ENCODE peak calls at places on chromosomes 3 and 15, in seven cellular contexts. U is H1, Z is mesendoderm, Q is mesenchymal stem cell, D is H9, J is neuronal stem cell, V is trophoblast cell. B is an unnamed sample.

GRCh38 chr3:52062499-52062898 is 6.1 kb upstream of the DUSP7 start:
- DNase-seq in U (no peak), Z (no peak), Q (peak; percentile 86), D (no peak), J (no peak), V (peak; percentile 91), B (peak; percentile 90)

GRCh38 chr15:28890711-28891495 is 5.1 kb downstream of the APBA2 start:
- DNase-seq in U (no peak), Z (no peak), Q (peak; percentile 30), D (no peak), J (no peak), V (no peak), B (no peak)

GRCh38 chr3:143171656-143172055 is 52.1 kb downstream of the CHST2 start:
- DNase-seq in U (no peak), Z (no peak), Q (no peak), D (no peak), J (no peak), V (no peak), B (peak; percentile 62)

GRCh38 chr3:80688814-80689213 is 921.0 kb upstream of the ROBO1 start:
- DNase-seq in U (no peak), Z (peak; percentile 13), Q (peak; percentile 11), D (no peak), J (no peak), V (peak; percentile 42), B (no peak)

GRCh38 chr3:188309437-188310269 is 155.7 kb downstream of the LPP start:
- DNase-seq in U (no peak), Z (no peak), Q (no peak), D (no peak), J (no peak), V (peak; percentile 51), B (no peak)

GRCh38 chr3:190458040-190458439 is 8.3 kb upstream of the TMEM207 start:
- DNase-seq in U (no peak), Z (peak; percentile 76), Q (no peak), D (no peak), J (no peak), V (peak; percentile 68), B (no peak)

GRCh38 chr3:140950154-140950553 is 8.5 kb downstream of the SLC25A36 start:
- DNase-seq in U (no peak), Z (no peak), Q (no peak), D (no peak), J (no peak), V (no peak), B (no peak)

GRCh38 chr3:181610083-181610972 is 101.4 kb upstream of the SOX2 start:
- DNase-seq in U (no peak), Z (peak; percentile 39), Q (no peak), D (no peak), J (peak; percentile 70), V (no peak), B (no peak)

GRCh38 chr15:99252326-99252725 is 1.0 kb downstream of the LRRC28 start:
- DNase-seq in U (no peak), Z (no peak), Q (no peak), D (no peak), J (no peak), V (no peak), B (no peak)

GRCh38 chr15:99250001-99250400 is 620 bp upstream of the TTC23 start:
- DNase-seq in U (no peak), Z (no peak), Q (no peak), D (no peak), J (no peak), V (peak; percentile 50), B (no peak)

GRCh38 chr15:99250494-99251435 is 516 bp upstream of the LRRC28 start:
- DNase-seq in U (peak; percentile 97), Z (peak; percentile 100), Q (peak; percentile 99), D (peak; percentile 99), J (peak; percentile 98), V (peak; percentile 100), B (peak; percentile 99)

GRCh38 chr15:99251436-99251821 is at the start of gene LRRC28:
- DNase-seq in U (no peak), Z (no peak), Q (no peak), D (no peak), J (no peak), V (no peak), B (no peak)

GRCh38 chr15:99253381-99254090 is 2.3 kb downstream of the LRRC28 start:
- DNase-seq in U (no peak), Z (no peak), Q (peak; percentile 30), D (no peak), J (no peak), V (no peak), B (peak; percentile 61)
- H2AK5ac ChIP-seq in U (no peak overlapping the region), Z (no peak overlapping the region), Q (peak overlapping the region; percentile 56), D (no peak overlapping the region), J (no peak overlapping the region), V (no peak overlapping the region), B (no peak overlapping the region)

DNA sequence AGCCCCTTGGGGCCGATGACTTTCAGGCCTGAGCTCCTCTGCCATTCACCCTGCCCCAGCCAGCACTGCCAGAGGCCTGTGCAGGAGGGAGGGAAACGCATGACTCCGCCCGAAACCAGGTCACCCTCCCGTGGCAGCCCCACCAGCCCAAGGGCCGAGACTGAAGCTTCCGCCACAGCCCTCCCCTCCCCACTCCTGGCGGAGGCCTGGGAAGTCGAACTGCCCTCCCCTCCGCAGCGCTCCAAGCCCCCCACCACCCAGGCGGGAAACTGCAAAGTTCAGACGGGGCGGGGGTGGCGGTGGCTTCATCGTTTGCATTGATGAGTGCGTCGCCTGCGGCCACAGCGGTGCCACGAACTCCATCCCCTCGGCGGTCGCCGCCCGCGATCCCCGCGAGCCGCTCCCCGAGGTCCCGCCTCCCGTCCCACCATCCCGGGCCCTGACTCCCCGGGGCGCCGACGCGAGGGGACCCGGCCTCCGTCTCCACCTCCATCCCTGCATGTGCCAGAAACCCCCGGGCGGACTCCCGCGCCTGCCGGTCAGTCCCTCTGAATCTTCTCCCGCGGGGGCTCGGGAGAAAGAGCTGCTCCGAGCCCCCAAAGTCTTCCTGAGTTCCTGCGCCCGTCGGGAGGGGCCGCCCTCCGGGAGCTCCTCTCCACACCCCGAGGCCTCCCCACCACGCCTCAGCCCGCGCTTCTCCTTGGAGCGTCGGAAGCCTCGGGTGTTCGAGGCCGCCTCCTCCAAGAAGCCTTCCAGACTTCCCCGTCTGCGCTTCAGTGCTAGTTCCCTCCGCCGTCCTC is 706 bp downstream of the MELTF start:
- DNase-seq in U (peak; percentile 61), Z (peak; percentile 22), Q (peak; percentile 17), D (peak; percentile 38), J (no peak), V (no peak), B (no peak)
- H3K9ac ChIP-seq in U (no peak overlapping the region), Z (peak overlapping the region; percentile 59), Q (peak overlapping the region; percentile 75), D (no peak overlapping the region), J (peak overlapping the region; percentile 60), V (no peak overlapping the region), B (no peak overlapping the region)

GRCh38 chr15:63335543-63336240 is 46.0 kb downstream of the CA12 start:
- DNase-seq in U (no peak), Z (no peak), Q (no peak), D (no peak), J (no peak), V (no peak), B (no peak)
- H2AK5ac ChIP-seq in U (no peak overlapping the region), Z (no peak overlapping the region), Q (peak overlapping the region; percentile 71), D (no peak overlapping the region), J (no peak overlapping the region), V (no peak overlapping the region), B (no peak overlapping the region)

GRCh38 chr3:168024537-168024941 is 71.2 kb downstream of the GOLIM4 start:
- DNase-seq in U (no peak), Z (no peak), Q (peak; percentile 93), D (no peak), J (no peak), V (peak; percentile 25), B (peak; percentile 96)
- H3K9ac ChIP-seq in U (no peak overlapping the region), Z (no peak overlapping the region), Q (peak overlapping the region; percentile 83), D (no peak overlapping the region), J (no peak overlapping the region), V (no peak overlapping the region), B (no peak overlapping the region)

GRCh38 chr15:80608688-80609087 is 86.4 kb upstream of the ABHD17C start:
- DNase-seq in U (peak; percentile 7), Z (no peak), Q (no peak), D (no peak), J (no peak), V (no peak), B (no peak)

GRCh38 chr15:80604583-80605506 is 90.3 kb upstream of the ABHD17C start:
- DNase-seq in U (peak; percentile 40), Z (peak; percentile 52), Q (no peak), D (no peak), J (no peak), V (peak; percentile 93), B (no peak)

GRCh38 chr15:80605591-80606150 is 89.4 kb upstream of the ABHD17C start:
- DNase-seq in U (peak; percentile 13), Z (no peak), Q (no peak), D (no peak), J (no peak), V (peak; percentile 96), B (no peak)

GRCh38 chr15:80607288-80607980 is 87.7 kb upstream of the ABHD17C start:
- DNase-seq in U (peak; percentile 10), Z (no peak), Q (no peak), D (no peak), J (no peak), V (no peak), B (no peak)

GRCh38 chr15:80606571-80606970 is 88.5 kb upstream of the ABHD17C start:
- DNase-seq in U (peak; percentile 2), Z (no peak), Q (no peak), D (no peak), J (no peak), V (peak; percentile 84), B (no peak)
- H2AK5ac ChIP-seq in U (no peak overlapping the region), Z (no peak overlapping the region), Q (no peak overlapping the region), D (no peak overlapping the region), J (no peak overlapping the region), V (no peak overlapping the region), B (no peak overlapping the region)

DNA sequence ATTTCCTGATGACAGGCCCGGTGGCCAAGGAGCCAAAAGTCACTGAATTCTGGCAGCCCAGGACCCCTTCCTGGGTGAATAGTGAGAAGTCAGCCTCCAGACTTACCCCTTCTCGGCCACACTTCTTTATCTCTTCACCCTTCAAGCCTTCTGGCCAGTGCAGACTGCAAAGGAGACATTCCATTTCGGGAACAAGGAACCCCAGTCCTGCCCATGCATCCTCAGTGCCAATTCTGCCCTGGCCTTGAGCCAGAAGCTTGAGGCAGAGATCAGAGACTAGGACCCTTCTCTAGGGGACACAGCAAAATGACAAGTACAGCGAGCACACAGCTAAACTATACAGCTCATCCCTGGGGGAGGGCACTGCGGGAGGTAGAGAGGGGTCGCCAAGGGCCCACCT is 28.8 kb downstream of the GRAMD2A start:
- DNase-seq in U (no peak), Z (no peak), Q (no peak), D (no peak), J (no peak), V (no peak), B (no peak)
- H3K9ac ChIP-seq in U (no peak overlapping the region), Z (no peak overlapping the region), Q (no peak overlapping the region), D (no peak overlapping the region), J (no peak overlapping the region), V (peak overlapping the region; percentile 35), B (no peak overlapping the region)

DNA sequence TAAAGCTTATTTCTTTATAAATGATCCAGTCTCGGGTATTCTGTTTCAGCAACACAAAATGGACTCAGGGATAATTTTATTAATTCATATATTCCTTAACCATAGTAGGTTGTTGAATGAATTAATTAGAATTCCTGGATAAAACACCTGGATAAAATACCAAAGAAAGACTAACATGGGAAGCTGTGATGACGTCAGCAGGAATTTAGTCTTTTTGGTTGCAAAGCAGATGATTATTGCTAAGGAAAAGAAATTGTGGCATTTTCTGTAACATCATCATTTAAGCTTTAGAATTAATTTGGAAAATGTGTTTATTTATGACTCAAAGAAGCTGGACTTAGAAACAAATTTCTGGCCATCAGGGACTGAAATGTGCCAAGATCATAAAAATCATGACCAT is 228.3 kb upstream of the ZBTB20 start:
- DNase-seq in U (no peak), Z (no peak), Q (no peak), D (no peak), J (no peak), V (no peak), B (no peak)
- H2AK5ac ChIP-seq in U (no peak overlapping the region), Z (no peak overlapping the region), Q (no peak overlapping the region), D (no peak overlapping the region), J (no peak overlapping the region), V (no peak overlapping the region), B (no peak overlapping the region)

GRCh38 chr3:126964261-126964660 is 18.7 kb upstream of the PLXNA1 start:
- DNase-seq in U (no peak), Z (no peak), Q (no peak), D (no peak), J (no peak), V (no peak), B (no peak)
- H3K9ac ChIP-seq in U (no peak overlapping the region), Z (no peak overlapping the region), Q (no peak overlapping the region), D (no peak overlapping the region), J (no peak overlapping the region), V (no peak overlapping the region), B (no peak overlapping the region)

B was measured in IMR-90.